ENCODE peak calls at places on chromosomes 6 and 20, in four cellular contexts. One of them, this sample, is unnamed.

GRCh38 chr6:125142614-125143013 is 11.0 kb upstream of the TPD52L1 start:
- DNase-seq in dorsolateral prefrontal cortex: no peak
- DNase-seq in left lung: no peak
- DNase-seq in endothelial cell: no peak
- DNase-seq in this sample: no peak

GRCh38 chr20:25039697-25040437 is 18.1 kb downstream of the ACSS1 start:
- DNase-seq in dorsolateral prefrontal cortex: no peak
- DNase-seq in left lung: peak; percentile 81
- DNase-seq in endothelial cell: no peak
- DNase-seq in this sample: no peak

GRCh38 chr6:135182993-135183531 is 2.0 kb downstream of the MYB start:
- DNase-seq in left lung: peak; percentile 70
- DNase-seq in endothelial cell: peak; percentile 14
- DNase-seq in dorsolateral prefrontal cortex: no peak
- DNase-seq in this sample: no peak

GRCh38 chr6:18115356-18115755 is 7.1 kb downstream of the NHLRC1 start:
- DNase-seq in dorsolateral prefrontal cortex: no peak
- DNase-seq in endothelial cell: no peak
- DNase-seq in left lung: no peak
- DNase-seq in this sample: no peak

GRCh38 chr6:160076009-160076408 is 45.6 kb upstream of the SLC22A1 start:
- DNase-seq in left lung: no peak
- DNase-seq in endothelial cell: no peak
- DNase-seq in dorsolateral prefrontal cortex: no peak
- DNase-seq in this sample: no peak

GRCh38 chr20:33131949-33132822 is 35.8 kb upstream of the BPIFA2 start:
- DNase-seq in left lung: no peak
- DNase-seq in dorsolateral prefrontal cortex: no peak
- DNase-seq in endothelial cell: no peak
- DNase-seq in this sample: no peak

GRCh38 chr20:33647603-33648395 is 14.3 kb upstream of the C20orf144 start:
- DNase-seq in endothelial cell: no peak
- DNase-seq in dorsolateral prefrontal cortex: no peak
- DNase-seq in left lung: no peak
- DNase-seq in this sample: no peak

GRCh38 chr6:136766274-136766673 is 26.0 kb downstream of the MAP3K5 start:
- DNase-seq in dorsolateral prefrontal cortex: no peak
- DNase-seq in endothelial cell: no peak
- DNase-seq in left lung: no peak
- DNase-seq in this sample: no peak

GRCh38 chr20:20241966-20242365 is 125.9 kb upstream of the INSM1 start:
- DNase-seq in endothelial cell: no peak
- DNase-seq in dorsolateral prefrontal cortex: no peak
- DNase-seq in left lung: no peak
- DNase-seq in this sample: no peak

GRCh38 chr20:54662064-54662463 is 186.7 kb downstream of the DOK5 start:
- DNase-seq in endothelial cell: no peak
- DNase-seq in dorsolateral prefrontal cortex: no peak
- DNase-seq in left lung: no peak
- DNase-seq in this sample: no peak

GRCh38 chr20:41650221-41650948 is 32.2 kb upstream of the CHD6 start:
- DNase-seq in dorsolateral prefrontal cortex: no peak
- DNase-seq in endothelial cell: no peak
- DNase-seq in left lung: no peak
- DNase-seq in this sample: no peak

GRCh38 chr6:54846243-54846856 is at the start of gene FAM83B:
- DNase-seq in endothelial cell: peak; percentile 36
- DNase-seq in dorsolateral prefrontal cortex: no peak
- DNase-seq in left lung: peak; percentile 60
- DNase-seq in this sample: peak; percentile 14

GRCh38 chr6:166998256-166999144 is 697 bp upstream of the CEP43 start:
- DNase-seq in dorsolateral prefrontal cortex: no peak
- DNase-seq in left lung: peak; percentile 57
- DNase-seq in endothelial cell: peak; percentile 53
- DNase-seq in this sample: peak; percentile 22

GRCh38 chr6:24564081-24564480 is 69.3 kb downstream of the ALDH5A1 start:
- DNase-seq in endothelial cell: no peak
- DNase-seq in dorsolateral prefrontal cortex: no peak
- DNase-seq in left lung: no peak
- DNase-seq in this sample: no peak

GRCh38 chr6:45075246-45075645 is 252.9 kb upstream of the RUNX2 start:
- DNase-seq in dorsolateral prefrontal cortex: no peak
- DNase-seq in left lung: no peak
- DNase-seq in endothelial cell: no peak
- DNase-seq in this sample: no peak

GRCh38 chr20:32167552-32167951 is 40.0 kb downstream of the PLAGL2 start:
- DNase-seq in left lung: no peak
- DNase-seq in dorsolateral prefrontal cortex: no peak
- DNase-seq in endothelial cell: no peak
- DNase-seq in this sample: no peak

GRCh38 chr20:47600967-47601547 is 99.4 kb downstream of the NCOA3 start:
- DNase-seq in left lung: no peak
- DNase-seq in dorsolateral prefrontal cortex: no peak
- DNase-seq in endothelial cell: no peak
- DNase-seq in this sample: no peak

GRCh38 chr6:75449625-75450206 is 43.9 kb downstream of the FILIP1 start:
- DNase-seq in dorsolateral prefrontal cortex: no peak
- DNase-seq in endothelial cell: no peak
- DNase-seq in left lung: peak; percentile 48
- DNase-seq in this sample: no peak

GRCh38 chr20:32497589-32498224 is 87.4 kb downstream of the NOL4L start:
- DNase-seq in endothelial cell: peak; percentile 58
- DNase-seq in dorsolateral prefrontal cortex: no peak
- DNase-seq in left lung: no peak
- DNase-seq in this sample: no peak

GRCh38 chr20:33079267-33079666 is at the start of gene BPIFB4:
- DNase-seq in dorsolateral prefrontal cortex: no peak
- DNase-seq in left lung: no peak
- DNase-seq in endothelial cell: no peak
- DNase-seq in this sample: no peak

GRCh38 chr6:141017941-141018340 is 1114.8 kb upstream of the GJE1 start:
- DNase-seq in left lung: no peak
- DNase-seq in dorsolateral prefrontal cortex: no peak
- DNase-seq in endothelial cell: no peak
- DNase-seq in this sample: no peak

GRCh38 chr6:170106906-170107525 is 183.9 kb downstream of the DLL1 start:
- DNase-seq in endothelial cell: no peak
- DNase-seq in left lung: peak; percentile 15
- DNase-seq in dorsolateral prefrontal cortex: peak; percentile 11
- DNase-seq in this sample: no peak

GRCh38 chr6:111173341-111173740 is 86.0 kb downstream of the SLC16A10 start:
- DNase-seq in left lung: no peak
- DNase-seq in endothelial cell: no peak
- DNase-seq in dorsolateral prefrontal cortex: no peak
- DNase-seq in this sample: no peak

GRCh38 chr6:82441047-82441770 is 77.6 kb downstream of the TPBG start:
- DNase-seq in endothelial cell: no peak
- DNase-seq in dorsolateral prefrontal cortex: no peak
- DNase-seq in left lung: no peak
- DNase-seq in this sample: no peak

GRCh38 chr6:70166088-70166958 is 136.6 kb downstream of the COL9A1 start:
- DNase-seq in endothelial cell: peak; percentile 69
- DNase-seq in dorsolateral prefrontal cortex: peak; percentile 58
- DNase-seq in left lung: peak; percentile 42
- DNase-seq in this sample: peak; percentile 61
- TF ChIP-seq CTCF in endothelial cell: peak; percentile 17
- TF ChIP-seq CTCF in dorsolateral prefrontal cortex: peak; percentile 74
- TF ChIP-seq CTCF in left lung: peak; percentile 47
- TF ChIP-seq CTCF in this sample: peak; percentile 81

GRCh38 chr6:144416773-144417172 is 131.6 kb downstream of the UTRN start:
- DNase-seq in endothelial cell: no peak
- DNase-seq in left lung: no peak
- DNase-seq in dorsolateral prefrontal cortex: no peak
- DNase-seq in this sample: no peak
- TF ChIP-seq CTCF in endothelial cell: no peak
- TF ChIP-seq CTCF in left lung: no peak
- TF ChIP-seq CTCF in dorsolateral prefrontal cortex: no peak
- TF ChIP-seq CTCF in this sample: no peak

GRCh38 chr20:37911262-37911661 is 8.3 kb downstream of the VSTM2L start:
- DNase-seq in dorsolateral prefrontal cortex: no peak
- DNase-seq in endothelial cell: no peak
- DNase-seq in left lung: no peak
- DNase-seq in this sample: no peak

GRCh38 chr20:37905969-37906613 is 3.2 kb downstream of the VSTM2L start:
- DNase-seq in endothelial cell: no peak
- DNase-seq in dorsolateral prefrontal cortex: no peak
- DNase-seq in left lung: no peak
- DNase-seq in this sample: no peak

GRCh38 chr20:37907330-37907676 is 4.4 kb downstream of the VSTM2L start:
- DNase-seq in left lung: no peak
- DNase-seq in endothelial cell: no peak
- DNase-seq in dorsolateral prefrontal cortex: no peak
- DNase-seq in this sample: no peak

GRCh38 chr20:37904845-37905244 is 1.9 kb downstream of the VSTM2L start:
- DNase-seq in left lung: no peak
- DNase-seq in endothelial cell: no peak
- DNase-seq in dorsolateral prefrontal cortex: no peak
- DNase-seq in this sample: no peak

GRCh38 chr20:37907677-37908397 is 4.9 kb downstream of the VSTM2L start:
- DNase-seq in dorsolateral prefrontal cortex: no peak
- DNase-seq in left lung: no peak
- DNase-seq in endothelial cell: no peak
- DNase-seq in this sample: peak; percentile 42
- TF ChIP-seq CTCF in dorsolateral prefrontal cortex: no peak
- TF ChIP-seq CTCF in left lung: no peak
- TF ChIP-seq CTCF in endothelial cell: no peak
- TF ChIP-seq CTCF in this sample: no peak

GRCh38 chr20:21719592-21720214 is 14.2 kb downstream of the PAX1 start:
- DNase-seq in dorsolateral prefrontal cortex: no peak
- DNase-seq in endothelial cell: peak; percentile 79
- DNase-seq in left lung: no peak
- DNase-seq in this sample: peak; percentile 74
- TF ChIP-seq CTCF in dorsolateral prefrontal cortex: peak; percentile 81
- TF ChIP-seq CTCF in endothelial cell: peak; percentile 96
- TF ChIP-seq CTCF in left lung: peak; percentile 86
- TF ChIP-seq CTCF in this sample: peak; percentile 94

GRCh38 chr6:41442800-41443501 is 103.2 kb upstream of the FOXP4 start:
- DNase-seq in left lung: peak; percentile 55
- DNase-seq in dorsolateral prefrontal cortex: no peak
- DNase-seq in endothelial cell: peak; percentile 78
- DNase-seq in this sample: peak; percentile 87
- TF ChIP-seq CTCF in left lung: peak; percentile 25
- TF ChIP-seq CTCF in dorsolateral prefrontal cortex: no peak
- TF ChIP-seq CTCF in endothelial cell: peak; percentile 83
- TF ChIP-seq CTCF in this sample: peak; percentile 86

GRCh38 chr20:53594068-53595017 is 704 bp upstream of the ZNF217 start:
- DNase-seq in dorsolateral prefrontal cortex: peak; percentile 93
- DNase-seq in left lung: peak; percentile 96
- DNase-seq in endothelial cell: peak; percentile 100
- DNase-seq in this sample: peak; percentile 97
- TF ChIP-seq CTCF in dorsolateral prefrontal cortex: peak; percentile 25
- TF ChIP-seq CTCF in left lung: no peak
- TF ChIP-seq CTCF in endothelial cell: peak; percentile 47
- TF ChIP-seq CTCF in this sample: peak; percentile 45

DNA sequence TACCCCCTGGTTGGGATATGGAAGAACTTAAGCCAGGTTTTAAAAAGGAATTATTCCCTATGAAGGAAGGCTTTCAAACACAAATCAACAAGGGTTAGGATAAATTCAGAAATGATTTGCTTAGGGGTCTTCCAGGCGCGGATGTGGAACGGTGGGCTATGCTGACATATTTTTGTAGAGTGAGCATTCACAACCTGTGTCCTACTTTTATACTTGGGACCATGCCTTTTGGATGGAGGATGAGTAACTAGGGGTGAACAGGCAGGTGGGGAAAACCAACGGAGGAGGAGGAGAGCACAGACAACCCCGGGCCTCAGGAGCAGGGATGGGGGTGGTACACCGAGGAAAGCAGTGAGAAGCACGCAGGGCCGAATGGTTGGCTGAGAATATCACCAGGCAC is 5.9 kb downstream of the MYLK4 start:
- DNase-seq in endothelial cell: no peak
- DNase-seq in left lung: no peak
- DNase-seq in dorsolateral prefrontal cortex: no peak
- DNase-seq in this sample: no peak
- TF ChIP-seq CTCF in endothelial cell: no peak
- TF ChIP-seq CTCF in left lung: no peak
- TF ChIP-seq CTCF in dorsolateral prefrontal cortex: no peak
- TF ChIP-seq CTCF in this sample: no peak

DNA sequence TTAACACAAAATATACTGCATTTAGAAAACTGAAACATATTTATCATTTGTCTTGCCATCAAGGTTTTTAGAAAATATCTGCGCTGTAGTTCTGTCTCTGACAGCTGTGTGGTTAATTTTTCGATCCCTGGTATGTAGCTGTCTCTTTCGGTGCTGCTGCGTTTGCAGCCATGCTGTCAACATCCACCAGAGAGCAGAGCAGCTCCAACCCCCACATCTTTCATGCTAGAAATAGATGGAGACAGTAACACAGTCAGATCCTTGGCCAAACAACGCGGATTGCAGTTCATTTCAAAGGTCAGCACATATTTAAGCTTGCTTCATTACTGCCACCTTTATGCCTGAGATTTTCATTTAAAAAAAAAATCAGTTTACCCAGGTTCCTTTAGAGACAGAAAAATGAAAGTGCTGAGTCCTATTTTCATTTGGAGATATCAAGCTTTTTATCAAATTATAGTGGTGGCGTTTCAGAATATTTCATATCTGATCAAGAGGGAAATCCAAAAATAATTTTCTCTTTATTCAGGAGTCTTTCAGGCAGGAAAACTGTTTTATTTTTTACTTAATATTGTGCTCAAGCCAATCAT is 157.7 kb upstream of the MMS22L start:
- DNase-seq in endothelial cell: peak; percentile 35
- DNase-seq in dorsolateral prefrontal cortex: peak; percentile 84
- DNase-seq in left lung: no peak
- DNase-seq in this sample: peak; percentile 36
- TF ChIP-seq CTCF in endothelial cell: peak; percentile 22
- TF ChIP-seq CTCF in dorsolateral prefrontal cortex: peak; percentile 86
- TF ChIP-seq CTCF in left lung: no peak
- TF ChIP-seq CTCF in this sample: peak; percentile 67

This sample was measured in neural crest cell.